ENCODE peak calls at places on chromosomes 5 and 9, in five cellular contexts. U, D, V, Q and C are unnamed samples.

GRCh38 chr5:173764321-173765029 is 123.7 kb upstream of the CPEB4 start:
- DNase-seq in U (peak; percentile 93), D (peak; percentile 89), V (peak; percentile 95), Q (peak; percentile 34), C (peak; percentile 97)

GRCh38 chr9:89623925-89624420 is 19.2 kb downstream of the GADD45G start:
- DNase-seq in U (no peak), D (no peak), V (peak; percentile 81), Q (no peak), C (no peak)

GRCh38 chr5:8839361-8840055 is 706.4 kb downstream of the SEMA5A start:
- DNase-seq in U (no peak), D (no peak), V (no peak), Q (no peak), C (no peak)

GRCh38 chr9:18046068-18046467 is 427.9 kb upstream of the ADAMTSL1 start:
- DNase-seq in U (no peak), D (no peak), V (no peak), Q (no peak), C (no peak)

GRCh38 chr5:91562922-91563321 is 179.8 kb upstream of the ARRDC3 start:
- DNase-seq in U (no peak), D (no peak), V (no peak), Q (no peak), C (no peak)

GRCh38 chr5:180467028-180467427 is 27.2 kb upstream of the CNOT6 start:
- DNase-seq in U (peak; percentile 79), D (no peak), V (peak; percentile 68), Q (no peak), C (peak; percentile 49)

GRCh38 chr5:1515311-1515920 is 8.3 kb downstream of the LPCAT1 start:
- DNase-seq in U (no peak), D (peak; percentile 3), V (peak; percentile 40), Q (peak; percentile 43), C (no peak)

GRCh38 chr5:9627541-9627940 is 2.6 kb downstream of the TAS2R1 start:
- DNase-seq in U (no peak), D (no peak), V (no peak), Q (no peak), C (no peak)

GRCh38 chr5:134609232-134609851 is 23.3 kb downstream of the SAR1B start:
- DNase-seq in U (no peak), D (no peak), V (no peak), Q (no peak), C (no peak)

GRCh38 chr9:37433754-37434435 is 11.4 kb downstream of the GRHPR start:
- DNase-seq in U (no peak), D (peak; percentile 47), V (no peak), Q (peak; percentile 69), C (no peak)

GRCh38 chr5:13346401-13346800 is 598.1 kb downstream of the DNAH5 start:
- DNase-seq in U (no peak), D (no peak), V (no peak), Q (no peak), C (no peak)

GRCh38 chr9:19127881-19128719 is 808 bp upstream of the PLIN2 start:
- DNase-seq in U (peak; percentile 47), D (peak; percentile 36), V (no peak), Q (peak; percentile 64), C (peak; percentile 69)

GRCh38 chr9:38293022-38293421 is 99.5 kb upstream of the ALDH1B1 start:
- DNase-seq in U (no peak), D (no peak), V (no peak), Q (no peak), C (no peak)

GRCh38 chr9:114776683-114777399 is 29.0 kb downstream of the TNFSF15 start:
- DNase-seq in U (no peak), D (no peak), V (no peak), Q (no peak), C (no peak)

GRCh38 chr5:538271-538771 is 14.1 kb upstream of the SLC9A3 start:
- DNase-seq in U (no peak), D (no peak), V (peak; percentile 34), Q (no peak), C (no peak)

GRCh38 chr9:34510032-34510431 is 12.8 kb downstream of the ENHO start:
- DNase-seq in U (no peak), D (no peak), V (no peak), Q (no peak), C (no peak)

GRCh38 chr5:132469380-132470372 is 20.9 kb downstream of the IRF1 start:
- DNase-seq in U (no peak), D (no peak), V (no peak), Q (no peak), C (peak; percentile 89)

GRCh38 chr9:84819446-84819845 is 149.9 kb downstream of the NTRK2 start:
- DNase-seq in U (no peak), D (no peak), V (no peak), Q (peak; percentile 68), C (no peak)

GRCh38 chr9:95313010-95313498 is 4.5 kb downstream of the FANCC start:
- DNase-seq in U (peak; percentile 58), D (no peak), V (peak; percentile 75), Q (peak; percentile 92), C (peak; percentile 58)

GRCh38 chr5:44801992-44802391 is 6.8 kb upstream of the MRPS30 start:
- DNase-seq in U (no peak), D (no peak), V (no peak), Q (no peak), C (no peak)

GRCh38 chr5:159444441-159445082 is 114.3 kb upstream of the IL12B start:
- DNase-seq in U (peak; percentile 75), D (no peak), V (no peak), Q (peak; percentile 66), C (peak; percentile 69)
- TF ChIP-seq CTCF in U (peak; percentile 40), D (peak; percentile 13), V (no peak), Q (peak; percentile 70), C (peak; percentile 59)

GRCh38 chr9:70504814-70505213 is 90.4 kb upstream of the KLF9 start:
- DNase-seq in U (peak; percentile 91), D (no peak), V (no peak), Q (no peak), C (no peak)

GRCh38 chr9:70510157-70510770 is 95.8 kb upstream of the KLF9 start:
- DNase-seq in U (no peak), D (peak; percentile 39), V (peak; percentile 65), Q (peak; percentile 77), C (peak; percentile 42)

GRCh38 chr9:70502690-70503089 is 88.2 kb upstream of the KLF9 start:
- DNase-seq in U (peak; percentile 67), D (no peak), V (no peak), Q (no peak), C (peak; percentile 87)

GRCh38 chr9:70511858-70512257 is 97.4 kb upstream of the KLF9 start:
- DNase-seq in U (no peak), D (no peak), V (no peak), Q (no peak), C (no peak)

GRCh38 chr9:70506159-70506558 is 91.7 kb upstream of the KLF9 start:
- DNase-seq in U (no peak), D (no peak), V (no peak), Q (no peak), C (peak; percentile 88)
- H3K4me3 ChIP-seq in U (no peak overlapping the region), D (no peak overlapping the region), V (no peak overlapping the region), Q (no peak overlapping the region), C (no peak overlapping the region)

DNA sequence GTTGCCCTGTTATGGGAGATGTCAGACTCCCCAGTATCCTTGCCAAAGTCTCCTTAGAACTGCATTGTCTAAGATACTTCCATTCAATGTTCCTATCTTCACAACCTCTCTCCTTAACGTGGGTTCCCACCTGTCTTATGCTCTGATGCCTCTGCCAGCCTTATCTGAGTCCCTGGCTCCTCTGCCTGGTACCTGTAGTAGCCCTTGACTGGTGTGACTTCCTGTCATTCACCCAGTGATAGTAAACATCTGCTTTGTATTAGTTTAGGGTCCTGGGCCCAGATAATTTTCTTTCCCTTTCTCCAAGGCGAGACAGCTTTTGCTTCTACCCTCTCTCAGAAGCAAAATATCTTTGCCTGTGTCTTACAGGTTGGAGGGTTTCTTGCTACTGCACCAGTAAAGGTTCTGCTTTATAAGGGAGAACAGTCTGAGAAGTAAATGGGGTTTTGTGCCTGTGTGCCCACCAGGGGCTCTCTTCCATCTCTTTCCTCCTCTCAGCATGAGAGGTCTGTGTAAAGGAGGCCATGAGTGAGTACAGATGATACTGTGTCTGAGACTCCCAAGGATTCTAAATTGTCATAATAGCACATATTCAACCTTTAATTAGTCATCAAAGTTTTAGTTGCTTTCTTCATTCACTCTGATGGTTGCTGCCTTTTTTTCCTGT is 220.8 kb downstream of the PRR16 start:
- DNase-seq in U (peak; percentile 18), D (no peak), V (no peak), Q (peak; percentile 69), C (peak; percentile 10)
- TF ChIP-seq CTCF in U (peak; percentile 29), D (no peak), V (no peak), Q (peak; percentile 69), C (peak; percentile 40)

GRCh38 chr9:131834721-131835120 is 94.8 kb upstream of the RAPGEF1 start:
- DNase-seq in U (no peak), D (no peak), V (peak; percentile 12), Q (no peak), C (no peak)
- H3K4me3 ChIP-seq in U (no peak overlapping the region), D (no peak overlapping the region), V (no peak overlapping the region), Q (no peak overlapping the region), C (no peak overlapping the region)

DNA sequence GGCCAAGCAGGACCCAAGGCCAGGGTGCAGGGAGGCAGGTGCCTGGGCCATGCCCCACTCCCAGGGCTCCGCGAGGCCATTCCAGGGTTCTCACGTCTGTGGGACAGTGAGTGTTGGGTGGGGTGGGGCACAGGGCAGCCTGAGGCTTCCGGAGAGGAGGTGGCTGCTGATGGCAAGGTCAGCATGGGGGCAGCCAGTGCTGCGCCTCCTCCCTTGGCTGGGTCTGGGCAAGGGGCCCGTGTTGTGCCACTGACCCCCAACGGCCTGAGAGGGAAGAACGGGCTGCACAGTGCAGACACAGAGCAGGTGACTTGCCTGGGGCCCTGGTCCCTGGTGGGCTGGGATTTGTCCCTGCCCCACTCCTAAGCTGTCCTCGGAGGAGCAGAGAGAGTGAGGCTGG is 82.1 kb downstream of the RXRA start:
- DNase-seq in U (no peak), D (no peak), V (peak; percentile 92), Q (no peak), C (no peak)
- TF ChIP-seq CTCF in U (no peak), D (no peak), V (peak; percentile 28), Q (peak; percentile 3), C (no peak)

DNA sequence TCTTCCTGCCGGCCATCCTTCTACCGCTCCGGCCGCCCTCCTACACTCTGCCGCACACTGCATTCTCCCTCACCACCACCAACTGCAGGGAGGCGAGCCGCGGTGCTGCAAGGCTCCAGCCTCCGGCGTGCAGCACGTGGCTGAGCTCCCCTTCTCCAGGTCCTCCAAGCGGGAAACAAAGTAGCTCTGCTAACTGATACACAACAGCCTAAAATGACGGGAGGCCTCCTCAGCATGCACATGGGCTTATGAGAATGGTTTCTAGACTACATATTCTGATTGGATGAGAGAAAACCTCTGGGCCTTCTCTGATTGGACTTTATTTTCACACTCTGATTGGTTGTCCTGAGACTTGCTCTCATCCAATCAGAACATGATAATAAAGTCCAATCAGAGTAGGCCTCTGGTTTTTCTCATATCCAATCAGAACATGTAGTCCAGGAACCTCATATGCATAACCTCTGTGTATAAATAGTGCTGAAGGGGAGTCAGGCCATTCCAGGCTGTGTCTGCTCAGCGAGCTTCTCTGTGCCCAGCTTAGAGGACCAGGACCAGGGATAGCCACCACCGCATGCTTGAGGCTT is 27.0 kb upstream of the ZNF354B start:
- DNase-seq in U (no peak), D (no peak), V (no peak), Q (peak; percentile 9), C (no peak)
- H3K4me3 ChIP-seq in U (no peak overlapping the region), D (no peak overlapping the region), V (no peak overlapping the region), Q (no peak overlapping the region), C (no peak overlapping the region)